ENCODE peak calls at places on chromosome 6, in six cellular contexts. C, K, J, I, E and L are unnamed samples.

GRCh38 chr6:153944197-153944596 is 94.8 kb upstream of the OPRM1 start:
- DNase-seq in J (no peak), C (no peak), I (no peak), K (no peak), E (no peak), L (no peak)

GRCh38 chr6:48074368-48074767 is 36.6 kb downstream of the PTCHD4 start:
- DNase-seq in K (no peak), I (no peak), C (no peak), J (no peak), E (no peak), L (no peak)

GRCh38 chr6:88376759-88377387 is 210.7 kb upstream of the CNR1 start:
- DNase-seq in I (no peak), C (no peak), J (no peak), K (no peak), E (peak; percentile 79), L (no peak)

GRCh38 chr6:34511923-34512737 is 44.0 kb downstream of the SPDEF start:
- DNase-seq in K (no peak), E (no peak), C (no peak), I (no peak), J (no peak), L (no peak)

GRCh38 chr6:47456536-47456975 is 21.0 kb upstream of the CD2AP start:
- DNase-seq in I (no peak), C (no peak), K (no peak), J (no peak), E (no peak), L (no peak)

GRCh38 chr6:30311101-30311500 is 15.6 kb upstream of the TRIM39 start:
- DNase-seq in I (no peak), C (no peak), K (no peak), E (no peak), J (no peak), L (no peak)

GRCh38 chr6:167987396-167987795 is 10.1 kb upstream of the KIF25 start:
- DNase-seq in E (no peak), C (no peak), K (no peak), J (no peak), I (no peak), L (no peak)

GRCh38 chr6:131924881-131925474 is 26.2 kb downstream of the CCN2 start:
- DNase-seq in K (no peak), E (no peak), C (no peak), J (peak; percentile 42), I (no peak), L (no peak)

GRCh38 chr6:73121421-73121993 is 103.8 kb downstream of the KHDC1L start:
- DNase-seq in C (no peak), E (peak; percentile 39), K (no peak), I (no peak), J (no peak), L (no peak)

GRCh38 chr6:141682391-141682790 is 450.3 kb upstream of the GJE1 start:
- DNase-seq in K (no peak), C (no peak), J (no peak), I (no peak), E (no peak), L (no peak)

GRCh38 chr6:42337985-42338572 is 113.6 kb downstream of the TRERF1 start:
- DNase-seq in I (no peak), E (no peak), J (no peak), C (no peak), K (no peak), L (no peak)

GRCh38 chr6:17867880-17868279 is 119.6 kb downstream of the KIF13A start:
- DNase-seq in J (no peak), K (no peak), E (peak; percentile 53), I (no peak), C (no peak), L (no peak)

GRCh38 chr6:136843210-136843609 is 20.8 kb downstream of the PEX7 start:
- DNase-seq in E (no peak), I (no peak), J (no peak), K (no peak), C (no peak), L (no peak)

GRCh38 chr6:78995946-78996345 is 82.1 kb downstream of the PHIP start:
- DNase-seq in C (no peak), K (no peak), I (no peak), J (no peak), E (no peak), L (no peak)

GRCh38 chr6:81331526-81331925 is 421.0 kb downstream of the TENT5A start:
- DNase-seq in K (no peak), C (no peak), E (peak; percentile 89), J (no peak), I (no peak), L (no peak)

GRCh38 chr6:854405-855073 is 161.6 kb upstream of the EXOC2 start:
- DNase-seq in C (no peak), E (peak; percentile 13), K (no peak), I (no peak), J (no peak), L (no peak)

GRCh38 chr6:27237089-27237723 is 10.3 kb upstream of the PRSS16 start:
- DNase-seq in E (no peak), I (no peak), C (no peak), J (no peak), K (no peak), L (no peak)

GRCh38 chr6:15391500-15391899 is 145.6 kb downstream of the JARID2 start:
- DNase-seq in C (no peak), J (no peak), I (no peak), E (no peak), K (no peak), L (no peak)

GRCh38 chr6:3769610-3770009 is 18.1 kb upstream of the PXDC1 start:
- DNase-seq in J (no peak), K (no peak), E (no peak), I (no peak), C (no peak), L (no peak)

DNA sequence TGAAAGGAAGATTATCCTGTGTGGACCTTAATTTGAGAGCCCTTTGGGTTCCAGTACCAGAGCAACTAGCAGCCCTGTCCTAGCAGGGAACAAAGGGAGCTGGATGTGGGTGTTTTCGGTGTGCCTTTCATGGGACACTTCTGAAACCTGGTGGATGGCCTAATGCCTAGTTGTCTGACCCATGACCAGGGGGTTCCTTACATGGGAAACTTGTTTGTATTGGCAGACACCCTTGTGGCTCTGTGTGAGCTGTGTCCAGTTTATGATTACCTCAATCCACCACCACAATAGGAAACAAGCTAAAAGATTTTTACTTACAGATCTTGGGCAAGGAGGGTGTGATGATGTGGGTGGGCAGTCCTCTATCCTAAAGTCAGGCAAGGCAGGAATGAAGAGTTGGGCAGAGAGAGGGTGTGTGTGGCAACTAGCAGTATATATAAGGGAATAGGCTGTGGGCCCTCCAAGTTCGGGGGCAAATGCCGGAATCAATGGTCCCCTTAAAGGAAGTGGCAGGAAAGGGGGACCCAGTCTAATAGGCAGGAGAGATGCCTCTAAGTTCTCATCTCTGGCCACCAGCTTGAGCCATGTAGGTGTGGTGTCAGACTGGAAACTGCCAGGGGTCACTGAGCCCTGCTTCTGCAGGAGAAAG is 264.6 kb downstream of the QKI start:
- DNase-seq in I (no peak), K (no peak), J (no peak), E (no peak), C (no peak), L (no peak)
- TF ChIP-seq CTCF in I (no peak), K (no peak), J (no peak), E (no peak), C (no peak), L (no peak)

GRCh38 chr6:44024597-44025219 is 102.5 kb downstream of the MRPL14 start:
- DNase-seq in C (no peak), J (no peak), I (no peak), E (no peak), K (no peak), L (no peak)

GRCh38 chr6:44025226-44025625 is 102.0 kb downstream of the MRPL14 start:
- DNase-seq in K (no peak), J (no peak), I (no peak), E (no peak), C (no peak), L (no peak)

GRCh38 chr6:44029489-44030185 is 97.6 kb downstream of the MRPL14 start:
- DNase-seq in C (no peak), E (peak; percentile 46), I (no peak), K (no peak), J (no peak), L (no peak)

GRCh38 chr6:44030812-44031454 is 96.3 kb downstream of the MRPL14 start:
- DNase-seq in K (no peak), I (no peak), J (no peak), C (no peak), E (no peak), L (no peak)

GRCh38 chr6:44028767-44029166 is 98.5 kb downstream of the MRPL14 start:
- DNase-seq in K (no peak), C (no peak), E (no peak), I (peak; percentile 51), J (no peak), L (no peak)
- TF ChIP-seq CTCF in K (no peak), C (no peak), E (peak; percentile 28), I (no peak), J (no peak), L (no peak)

GRCh38 chr6:44742828-44743372 is 355.4 kb downstream of the CDC5L start:
- DNase-seq in E (no peak), I (no peak), J (no peak), C (no peak), K (no peak), L (no peak)
- TF ChIP-seq CTCF in E (no peak), I (no peak), J (no peak), C (no peak), K (no peak), L (no peak)

DNA sequence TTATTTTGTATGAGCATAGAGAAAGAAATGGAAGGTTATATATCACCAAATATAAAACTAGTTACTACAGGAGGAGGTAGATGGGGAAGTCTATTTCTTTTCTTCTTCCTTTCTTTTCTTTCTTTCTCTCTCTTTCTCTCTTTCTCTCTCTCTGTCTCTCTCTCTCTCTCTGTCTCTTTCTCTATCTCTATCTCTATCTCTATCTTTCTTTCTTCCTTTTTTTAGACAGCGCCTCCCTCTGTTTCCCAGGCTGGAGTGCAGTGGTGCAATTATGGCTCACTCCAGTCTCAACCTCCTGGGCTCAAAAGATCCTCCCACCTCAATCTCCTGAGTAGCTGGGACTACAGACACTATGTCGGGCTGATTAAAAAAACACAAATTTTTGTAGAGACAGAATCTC is 10.2 kb upstream of the SGK1 start:
- DNase-seq in C (no peak), E (no peak), J (no peak), I (no peak), K (no peak), L (no peak)
- TF ChIP-seq CTCF in C (no peak), E (no peak), J (no peak), I (no peak), K (no peak), L (no peak)